ENCODE peak calls at places on chromosomes 13 and 19, in eight cellular contexts. One of them, this sample, is unnamed.

GRCh38 chr19:8363803-8364771 is at the start of gene ANGPTL4:
- DNase-seq in heart right ventricle: peak
- DNase-seq in GM12864: no peak
- DNase-seq in epithelial cell of esophagus: peak
- DNase-seq in DND-41: no peak
- DNase-seq in lower leg skin: peak
- DNase-seq in ascending aorta: peak
- DNase-seq in AG04450: no peak
- DNase-seq in this sample: peak

GRCh38 chr19:49746206-49746958 is 16.7 kb downstream of the TSKS start:
- DNase-seq in GM12864: no peak
- DNase-seq in DND-41: peak
- DNase-seq in epithelial cell of esophagus: peak
- DNase-seq in lower leg skin: peak
- DNase-seq in ascending aorta: peak
- DNase-seq in AG04450: no peak
- DNase-seq in heart right ventricle: no peak
- DNase-seq in this sample: peak

GRCh38 chr19:3175761-3176714 is 2.5 kb upstream of the S1PR4 start:
- DNase-seq in heart right ventricle: no peak
- DNase-seq in ascending aorta: no peak
- DNase-seq in epithelial cell of esophagus: peak
- DNase-seq in AG04450: no peak
- DNase-seq in lower leg skin: no peak
- DNase-seq in DND-41: no peak
- DNase-seq in GM12864: no peak
- DNase-seq in this sample: peak

GRCh38 chr13:31807090-31807541 is 67.8 kb downstream of the RXFP2 start:
- DNase-seq in lower leg skin: no peak
- DNase-seq in epithelial cell of esophagus: peak
- DNase-seq in heart right ventricle: no peak
- DNase-seq in ascending aorta: no peak
- DNase-seq in DND-41: no peak
- DNase-seq in GM12864: no peak
- DNase-seq in AG04450: no peak
- DNase-seq in this sample: no peak

GRCh38 chr19:18063463-18063862 is 23.3 kb downstream of the IL12RB1 start:
- DNase-seq in AG04450: no peak
- DNase-seq in ascending aorta: no peak
- DNase-seq in lower leg skin: no peak
- DNase-seq in GM12864: no peak
- DNase-seq in epithelial cell of esophagus: peak
- DNase-seq in DND-41: no peak
- DNase-seq in heart right ventricle: no peak
- DNase-seq in this sample: peak

GRCh38 chr13:43107780-43108179 is 84.4 kb downstream of the DNAJC15 start:
- DNase-seq in GM12864: no peak
- DNase-seq in DND-41: no peak
- DNase-seq in heart right ventricle: no peak
- DNase-seq in ascending aorta: no peak
- DNase-seq in epithelial cell of esophagus: no peak
- DNase-seq in AG04450: no peak
- DNase-seq in lower leg skin: no peak
- DNase-seq in this sample: peak

GRCh38 chr13:99859178-99860177 is 112.1 kb downstream of the ZIC5 start:
- DNase-seq in lower leg skin: no peak
- DNase-seq in DND-41: no peak
- DNase-seq in ascending aorta: no peak
- DNase-seq in GM12864: peak
- DNase-seq in epithelial cell of esophagus: no peak
- DNase-seq in AG04450: no peak
- DNase-seq in heart right ventricle: no peak
- DNase-seq in this sample: no peak

GRCh38 chr19:50798116-50798942 is 8.1 kb downstream of the ACP4 start:
- DNase-seq in AG04450: no peak
- DNase-seq in GM12864: no peak
- DNase-seq in ascending aorta: no peak
- DNase-seq in DND-41: no peak
- DNase-seq in heart right ventricle: no peak
- DNase-seq in lower leg skin: no peak
- DNase-seq in epithelial cell of esophagus: no peak
- DNase-seq in this sample: no peak

GRCh38 chr19:30692517-30692870 is 320.3 kb downstream of the ZNF536 start:
- DNase-seq in AG04450: no peak
- DNase-seq in lower leg skin: peak
- DNase-seq in heart right ventricle: no peak
- DNase-seq in GM12864: no peak
- DNase-seq in DND-41: no peak
- DNase-seq in epithelial cell of esophagus: no peak
- DNase-seq in ascending aorta: peak
- DNase-seq in this sample: no peak

GRCh38 chr13:35630551-35631275 is 154.2 kb upstream of the MAB21L1 start:
- DNase-seq in lower leg skin: no peak
- DNase-seq in ascending aorta: no peak
- DNase-seq in epithelial cell of esophagus: peak
- DNase-seq in GM12864: no peak
- DNase-seq in DND-41: no peak
- DNase-seq in heart right ventricle: peak
- DNase-seq in AG04450: peak
- DNase-seq in this sample: peak

GRCh38 chr19:55694241-55694655 is 19.2 kb downstream of the EPN1 start:
- DNase-seq in heart right ventricle: no peak
- DNase-seq in lower leg skin: peak
- DNase-seq in GM12864: no peak
- DNase-seq in epithelial cell of esophagus: no peak
- DNase-seq in ascending aorta: no peak
- DNase-seq in DND-41: no peak
- DNase-seq in AG04450: no peak
- DNase-seq in this sample: no peak

GRCh38 chr19:11451942-11452813 is 16.7 kb downstream of the PRKCSH start:
- DNase-seq in ascending aorta: no peak
- DNase-seq in GM12864: no peak
- DNase-seq in lower leg skin: no peak
- DNase-seq in DND-41: no peak
- DNase-seq in epithelial cell of esophagus: no peak
- DNase-seq in AG04450: no peak
- DNase-seq in heart right ventricle: no peak
- DNase-seq in this sample: no peak

GRCh38 chr13:70043685-70044084 is 63.9 kb upstream of the ATXN8OS start:
- DNase-seq in lower leg skin: no peak
- DNase-seq in ascending aorta: no peak
- DNase-seq in DND-41: no peak
- DNase-seq in heart right ventricle: no peak
- DNase-seq in epithelial cell of esophagus: peak
- DNase-seq in GM12864: no peak
- DNase-seq in AG04450: no peak
- DNase-seq in this sample: peak

GRCh38 chr19:42122691-42123607 is 9.3 kb downstream of the POU2F2 start:
- DNase-seq in epithelial cell of esophagus: no peak
- DNase-seq in ascending aorta: no peak
- DNase-seq in AG04450: no peak
- DNase-seq in heart right ventricle: no peak
- DNase-seq in GM12864: no peak
- DNase-seq in lower leg skin: no peak
- DNase-seq in DND-41: no peak
- DNase-seq in this sample: no peak

GRCh38 chr13:24097667-24098066 is 62.9 kb upstream of the SPATA13 start:
- DNase-seq in DND-41: peak
- DNase-seq in heart right ventricle: no peak
- DNase-seq in AG04450: no peak
- DNase-seq in lower leg skin: no peak
- DNase-seq in ascending aorta: no peak
- DNase-seq in epithelial cell of esophagus: no peak
- DNase-seq in GM12864: no peak
- DNase-seq in this sample: no peak

GRCh38 chr13:40993119-40993518 is 26.0 kb downstream of the ELF1 start:
- DNase-seq in GM12864: no peak
- DNase-seq in AG04450: no peak
- DNase-seq in epithelial cell of esophagus: no peak
- DNase-seq in heart right ventricle: no peak
- DNase-seq in DND-41: peak
- DNase-seq in ascending aorta: no peak
- DNase-seq in lower leg skin: peak
- DNase-seq in this sample: no peak

GRCh38 chr13:40993987-40994386 is 25.1 kb downstream of the ELF1 start:
- DNase-seq in heart right ventricle: no peak
- DNase-seq in AG04450: no peak
- DNase-seq in GM12864: no peak
- DNase-seq in lower leg skin: no peak
- DNase-seq in epithelial cell of esophagus: peak
- DNase-seq in DND-41: no peak
- DNase-seq in ascending aorta: no peak
- DNase-seq in this sample: peak

GRCh38 chr13:40996433-40997095 is 22.6 kb downstream of the ELF1 start:
- DNase-seq in AG04450: no peak
- DNase-seq in ascending aorta: no peak
- DNase-seq in epithelial cell of esophagus: no peak
- DNase-seq in DND-41: no peak
- DNase-seq in GM12864: no peak
- DNase-seq in heart right ventricle: no peak
- DNase-seq in lower leg skin: no peak
- DNase-seq in this sample: no peak

GRCh38 chr13:40995997-40996396 is 23.1 kb downstream of the ELF1 start:
- DNase-seq in lower leg skin: no peak
- DNase-seq in AG04450: no peak
- DNase-seq in ascending aorta: no peak
- DNase-seq in DND-41: no peak
- DNase-seq in GM12864: no peak
- DNase-seq in heart right ventricle: no peak
- DNase-seq in epithelial cell of esophagus: no peak
- DNase-seq in this sample: no peak

GRCh38 chr13:40994581-40995230 is 24.4 kb downstream of the ELF1 start:
- DNase-seq in ascending aorta: no peak
- DNase-seq in heart right ventricle: no peak
- DNase-seq in epithelial cell of esophagus: peak
- DNase-seq in GM12864: no peak
- DNase-seq in lower leg skin: no peak
- DNase-seq in DND-41: no peak
- DNase-seq in AG04450: no peak
- DNase-seq in this sample: no peak
- H3K4me3 ChIP-seq in ascending aorta: no peak
- H3K4me3 ChIP-seq in heart right ventricle: no peak
- H3K4me3 ChIP-seq in epithelial cell of esophagus: peak
- H3K4me3 ChIP-seq in GM12864: peak
- H3K4me3 ChIP-seq in lower leg skin: no peak
- H3K4me3 ChIP-seq in DND-41: no peak
- H3K4me3 ChIP-seq in AG04450: no peak
- H3K4me3 ChIP-seq in this sample: no peak

DNA sequence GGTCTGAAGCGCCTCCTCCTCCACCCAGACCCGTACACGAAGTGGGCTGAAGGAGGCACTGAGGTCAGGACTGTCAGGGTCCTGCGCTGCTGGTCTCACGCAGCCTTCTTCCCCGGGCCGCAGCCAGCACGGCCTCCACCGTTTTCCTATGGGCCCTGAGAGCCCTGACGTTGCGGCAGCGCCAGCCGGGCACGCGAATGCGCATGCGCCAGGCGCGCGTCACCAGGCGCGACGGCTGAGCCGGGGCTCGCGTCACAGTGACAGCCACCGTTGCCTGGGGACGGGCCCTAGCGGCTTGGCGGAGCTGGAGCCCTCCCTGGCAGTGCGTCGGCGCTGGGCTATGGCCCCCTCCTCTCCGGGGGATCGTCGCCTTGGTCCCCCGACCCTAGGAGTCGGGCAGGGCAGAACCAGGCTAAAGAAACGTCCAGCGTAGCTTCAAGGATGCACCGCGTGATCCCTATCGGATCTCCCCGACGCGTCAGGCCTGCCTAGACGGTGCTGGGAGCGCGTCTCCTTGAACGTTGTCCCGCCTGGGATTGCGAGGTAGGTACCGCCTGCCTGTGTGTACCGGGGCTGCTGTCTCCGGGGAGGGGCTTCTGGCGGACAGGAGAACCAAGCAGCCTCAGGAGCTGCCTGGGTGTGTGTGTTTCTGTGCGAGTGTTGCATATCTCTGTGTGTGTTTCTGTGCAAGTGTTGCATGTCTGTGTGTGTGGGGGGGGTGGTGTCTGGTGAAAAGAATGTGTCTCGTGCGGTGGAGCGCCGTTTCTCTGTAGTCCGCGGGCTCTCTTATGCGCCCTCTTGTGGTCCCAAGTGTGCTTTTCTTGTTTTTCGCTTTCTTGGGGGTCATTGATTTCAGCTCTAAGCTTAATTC is 43.2 kb downstream of the ZNF571 start:
- DNase-seq in epithelial cell of esophagus: peak
- DNase-seq in AG04450: peak
- DNase-seq in DND-41: no peak
- DNase-seq in GM12864: peak
- DNase-seq in heart right ventricle: peak
- DNase-seq in ascending aorta: no peak
- DNase-seq in lower leg skin: peak
- DNase-seq in this sample: no peak
- H3K4me3 ChIP-seq in epithelial cell of esophagus: peak
- H3K4me3 ChIP-seq in AG04450: peak
- H3K4me3 ChIP-seq in DND-41: no peak
- H3K4me3 ChIP-seq in GM12864: peak
- H3K4me3 ChIP-seq in heart right ventricle: peak
- H3K4me3 ChIP-seq in ascending aorta: peak
- H3K4me3 ChIP-seq in lower leg skin: peak
- H3K4me3 ChIP-seq in this sample: no peak

DNA sequence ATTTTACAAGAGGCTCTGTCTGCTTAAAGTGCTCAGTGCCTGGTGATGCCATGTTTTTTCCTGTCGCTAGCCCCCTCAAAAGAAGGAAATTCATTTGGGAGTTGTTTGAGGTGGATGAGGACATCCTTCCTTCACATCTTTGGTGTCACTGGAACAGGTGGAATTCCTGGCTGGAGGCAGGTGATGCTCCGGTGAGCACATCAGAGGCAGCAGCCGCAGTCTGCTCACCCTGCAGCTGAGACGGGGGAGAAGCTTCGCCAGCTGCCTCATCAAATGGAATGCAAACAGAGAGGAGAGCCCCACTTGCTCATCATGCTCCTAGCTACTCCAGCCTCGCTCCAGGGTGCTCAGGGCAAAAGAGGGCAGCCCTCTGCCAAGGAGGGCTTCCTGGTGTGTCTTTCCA is 74.1 kb upstream of the UBL3 start:
- DNase-seq in lower leg skin: no peak
- DNase-seq in DND-41: no peak
- DNase-seq in ascending aorta: no peak
- DNase-seq in epithelial cell of esophagus: peak
- DNase-seq in AG04450: no peak
- DNase-seq in heart right ventricle: no peak
- DNase-seq in GM12864: no peak
- DNase-seq in this sample: peak
- H3K4me3 ChIP-seq in lower leg skin: no peak
- H3K4me3 ChIP-seq in DND-41: no peak
- H3K4me3 ChIP-seq in ascending aorta: no peak
- H3K4me3 ChIP-seq in epithelial cell of esophagus: no peak
- H3K4me3 ChIP-seq in AG04450: peak
- H3K4me3 ChIP-seq in heart right ventricle: no peak
- H3K4me3 ChIP-seq in GM12864: no peak
- H3K4me3 ChIP-seq in this sample: peak

DNA sequence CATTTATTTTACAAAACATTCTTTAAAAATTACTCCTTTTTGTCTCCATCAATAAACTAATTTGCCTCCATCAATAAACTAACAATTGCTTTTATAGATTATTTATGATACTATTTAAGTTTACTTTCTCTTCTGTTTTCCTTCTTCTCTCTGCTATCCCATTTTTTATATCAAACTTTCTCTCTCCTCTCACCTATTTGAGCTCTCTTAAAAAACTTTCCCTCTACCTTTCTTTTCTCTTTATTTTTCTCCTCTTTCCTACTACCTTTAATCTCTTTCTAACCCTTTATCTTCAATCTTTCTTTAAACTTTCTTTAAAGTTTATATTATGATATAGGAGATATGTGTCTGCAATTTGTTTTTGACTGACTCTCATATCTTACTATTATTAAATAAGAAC is 566.4 kb downstream of the DACH1 start:
- DNase-seq in ascending aorta: no peak
- DNase-seq in lower leg skin: no peak
- DNase-seq in DND-41: no peak
- DNase-seq in epithelial cell of esophagus: no peak
- DNase-seq in GM12864: no peak
- DNase-seq in AG04450: no peak
- DNase-seq in heart right ventricle: no peak
- DNase-seq in this sample: no peak
- H3K4me3 ChIP-seq in ascending aorta: no peak
- H3K4me3 ChIP-seq in lower leg skin: no peak
- H3K4me3 ChIP-seq in DND-41: no peak
- H3K4me3 ChIP-seq in epithelial cell of esophagus: no peak
- H3K4me3 ChIP-seq in GM12864: no peak
- H3K4me3 ChIP-seq in AG04450: no peak
- H3K4me3 ChIP-seq in heart right ventricle: no peak
- H3K4me3 ChIP-seq in this sample: no peak

This sample was measured in PC-3.